ENCODE peak calls at places on chromosomes 11 and 22, in seven cellular contexts. F is GM23338; O is uterus; Y is neural progenitor cell; T is cardiac muscle cell; A is hepatocyte; E is CD4-positive, CD25-positive, alpha-beta regulatory T cell. B is an unnamed sample.

GRCh38 chr11:122879785-122880184 is 2.8 kb upstream of the JHY start:
- DNase-seq in F (peak; percentile 77), O (no peak), Y (peak; percentile 47), T (no peak), A (no peak), E (no peak), B (no peak)

GRCh38 chr11:37320921-37321320 is 722.9 kb upstream of the RAG2 start:
- DNase-seq in F (no peak), O (no peak), Y (no peak), T (no peak), A (no peak), E (no peak), B (peak; percentile 18)

GRCh38 chr11:60872124-60872951 is 5.0 kb downstream of the ZP1 start:
- DNase-seq in F (no peak), O (no peak), Y (no peak), T (peak; percentile 91), A (no peak), E (no peak), B (peak; percentile 93)

GRCh38 chr11:85828640-85828978 is 17.7 kb upstream of the SYTL2 start:
- DNase-seq in F (no peak), O (no peak), Y (no peak), T (no peak), A (no peak), E (no peak), B (no peak)

GRCh38 chr11:70841264-70841663 is 411.1 kb downstream of the SHANK2 start:
- DNase-seq in F (no peak), O (no peak), Y (no peak), T (no peak), A (no peak), E (no peak), B (no peak)

GRCh38 chr11:10937416-10937815 is 79.6 kb upstream of the ZBED5 start:
- DNase-seq in F (no peak), O (no peak), Y (no peak), T (no peak), A (no peak), E (no peak), B (no peak)

GRCh38 chr11:64120951-64121569 is 44.9 kb downstream of the MACROD1 start:
- DNase-seq in F (no peak), O (no peak), Y (no peak), T (peak; percentile 9), A (no peak), E (no peak), B (no peak)

GRCh38 chr22:43796567-43796966 is 15.5 kb downstream of the EFCAB6 start:
- DNase-seq in F (peak; percentile 69), O (no peak), Y (peak; percentile 63), T (peak; percentile 78), A (peak; percentile 75), E (no peak), B (peak; percentile 58)

GRCh38 chr22:36544107-36544620 is 15.2 kb upstream of the EIF3D start:
- DNase-seq in F (no peak), O (no peak), Y (no peak), T (peak; percentile 51), A (no peak), E (no peak), B (peak; percentile 30)

GRCh38 chr11:28838741-28839140 is 730.6 kb downstream of the METTL15 start:
- DNase-seq in F (no peak), O (no peak), Y (no peak), T (peak; percentile 61), A (no peak), E (no peak), B (peak; percentile 56)

GRCh38 chr11:20089357-20089756 is 70.9 kb downstream of the DBX1 start:
- DNase-seq in F (no peak), O (no peak), Y (no peak), T (no peak), A (no peak), E (no peak), B (no peak)

GRCh38 chr11:75313457-75314272 is 37.8 kb downstream of the ARRB1 start:
- DNase-seq in F (no peak), O (peak; percentile 67), Y (peak; percentile 54), T (peak; percentile 80), A (peak; percentile 77), E (no peak), B (peak; percentile 86)

GRCh38 chr11:84522331-84522730 is 1104.8 kb downstream of the DLG2 start:
- DNase-seq in F (no peak), O (no peak), Y (no peak), T (peak; percentile 9), A (no peak), E (no peak), B (peak; percentile 14)

GRCh38 chr11:73185680-73186293 is 32.3 kb upstream of the P2RY2 start:
- DNase-seq in F (no peak), O (no peak), Y (no peak), T (peak; percentile 38), A (no peak), E (no peak), B (peak; percentile 62)

GRCh38 chr11:124886978-124887666 is 10.5 kb downstream of the ROBO4 start:
- DNase-seq in F (no peak), O (no peak), Y (no peak), T (no peak), A (no peak), E (no peak), B (no peak)

GRCh38 chr11:80593981-80594380 is 1153.2 kb upstream of the TENM4 start:
- DNase-seq in F (no peak), O (no peak), Y (no peak), T (peak; percentile 79), A (peak; percentile 57), E (no peak), B (peak; percentile 77)

GRCh38 chr22:30286813-30287625 is 2.3 kb downstream of the CASTOR1 start:
- DNase-seq in F (peak; percentile 85), O (peak; percentile 68), Y (peak; percentile 74), T (peak; percentile 64), A (peak; percentile 74), E (peak; percentile 83), B (peak; percentile 57)

GRCh38 chr22:50705219-50705691 is 32.6 kb downstream of the SHANK3 start:
- DNase-seq in F (peak; percentile 97), O (no peak), Y (peak; percentile 98), T (peak; percentile 89), A (peak; percentile 93), E (no peak), B (peak; percentile 17)

GRCh38 chr11:58905716-58906547 is 33.4 kb upstream of the GLYATL1 start:
- DNase-seq in F (peak; percentile 96), O (peak; percentile 21), Y (peak; percentile 92), T (peak; percentile 89), A (peak; percentile 84), E (no peak), B (peak; percentile 91)

GRCh38 chr11:86577663-86578636 is 94.5 kb downstream of the ME3 start:
- DNase-seq in F (no peak), O (peak; percentile 69), Y (no peak), T (peak; percentile 90), A (peak; percentile 72), E (no peak), B (peak; percentile 93)

GRCh38 chr11:3182462-3182852 is 17.3 kb upstream of the OSBPL5 start:
- DNase-seq in F (no peak), O (no peak), Y (no peak), T (no peak), A (no peak), E (no peak), B (no peak)

GRCh38 chr22:35561796-35562526 is 21.3 kb downstream of the RASD2 start:
- DNase-seq in F (peak; percentile 72), O (no peak), Y (no peak), T (peak; percentile 74), A (peak; percentile 60), E (no peak), B (peak; percentile 69)

GRCh38 chr11:8234425-8234821 is 29.3 kb downstream of the LMO1 start:
- DNase-seq in F (peak; percentile 53), O (no peak), Y (no peak), T (no peak), A (no peak), E (no peak), B (no peak)

GRCh38 chr11:12678991-12679390 is 4.8 kb downstream of the TEAD1 start:
- DNase-seq in F (no peak), O (no peak), Y (no peak), T (no peak), A (no peak), E (no peak), B (no peak)

GRCh38 chr11:12678092-12678491 is 3.9 kb downstream of the TEAD1 start:
- DNase-seq in F (no peak), O (no peak), Y (no peak), T (no peak), A (no peak), E (no peak), B (no peak)

GRCh38 chr11:12675951-12676711 is 1.9 kb downstream of the TEAD1 start:
- DNase-seq in F (no peak), O (no peak), Y (peak; percentile 54), T (peak; percentile 64), A (peak; percentile 38), E (no peak), B (peak; percentile 52)

GRCh38 chr11:12674936-12675696 is 895 bp downstream of the TEAD1 start:
- DNase-seq in F (peak; percentile 47), O (peak; percentile 46), Y (peak; percentile 63), T (peak; percentile 52), A (peak; percentile 64), E (peak; percentile 2), B (peak; percentile 46)

GRCh38 chr11:12677131-12677530 is 2.9 kb downstream of the TEAD1 start:
- DNase-seq in F (no peak), O (no peak), Y (peak; percentile 56), T (peak; percentile 48), A (no peak), E (no peak), B (peak; percentile 52)
- H3K4me3 ChIP-seq in F (peak overlapping the region; percentile 88), O (peak overlapping the region; percentile 96), Y (peak overlapping the region; percentile 83), T (peak overlapping the region; percentile 93), A (peak overlapping the region; percentile 77), E (no peak overlapping the region), B (peak overlapping the region; percentile 55)

GRCh38 chr11:128690746-128691091 is 3.2 kb upstream of the FLI1 start:
- DNase-seq in F (peak; percentile 11), O (no peak), Y (peak; percentile 30), T (no peak), A (no peak), E (no peak), B (no peak)
- H3K4me3 ChIP-seq in F (peak overlapping the region; percentile 81), O (no peak overlapping the region), Y (no peak overlapping the region), T (no peak overlapping the region), A (no peak overlapping the region), E (no peak overlapping the region), B (no peak overlapping the region)

GRCh38 chr11:2138436-2139117 is 612 bp downstream of the IGF2 start:
- DNase-seq in F (peak; percentile 56), O (no peak), Y (peak; percentile 79), T (no peak), A (peak; percentile 55), E (no peak), B (no peak)
- H3K4me3 ChIP-seq in F (peak overlapping the region; percentile 59), O (peak overlapping the region; percentile 35), Y (peak overlapping the region; percentile 53), T (peak overlapping the region; percentile 41), A (peak overlapping the region; percentile 85), E (no peak overlapping the region), B (peak overlapping the region; percentile 43)

DNA sequence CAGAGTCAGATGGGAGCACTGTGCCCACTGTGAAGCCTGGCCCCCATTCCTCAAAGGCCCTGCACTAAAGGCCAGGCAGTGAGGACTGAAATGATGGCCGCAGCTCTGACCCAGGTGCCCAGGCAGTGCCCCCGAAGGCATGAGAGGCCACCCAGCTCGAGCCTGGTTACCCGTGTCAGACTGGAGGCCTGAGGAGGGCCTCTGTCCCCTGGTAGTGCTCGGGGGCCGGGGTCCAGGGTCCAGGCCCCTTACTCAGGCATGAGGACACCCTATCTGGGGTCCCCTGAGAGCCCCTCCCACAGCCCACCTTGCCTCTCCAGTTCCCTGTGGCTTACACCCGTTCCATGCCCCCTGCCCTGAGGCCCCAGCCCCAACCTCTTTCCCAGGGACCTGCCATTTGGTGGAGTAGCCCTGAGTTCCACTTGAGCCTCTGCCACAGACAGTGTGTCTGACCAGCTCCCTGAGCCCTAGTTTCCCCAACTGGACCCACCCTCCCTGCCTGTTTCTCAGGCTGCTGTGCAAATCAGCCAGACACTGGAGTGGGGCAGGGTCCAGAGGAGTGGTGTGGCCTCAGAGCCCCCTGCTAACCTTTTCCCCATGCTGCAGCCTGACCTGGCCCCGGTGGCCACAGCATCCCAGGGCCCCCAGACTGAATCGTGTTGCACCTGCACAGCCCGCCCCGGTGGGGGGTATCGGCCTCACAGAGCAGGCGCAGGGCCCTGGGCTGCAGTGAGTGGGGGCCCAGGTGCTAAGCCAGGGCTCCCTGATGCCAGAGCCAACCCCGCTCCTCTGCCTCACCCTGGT is 10.8 kb upstream of the ANKRD13D start:
- DNase-seq in F (no peak), O (no peak), Y (no peak), T (no peak), A (no peak), E (no peak), B (no peak)
- H3K4me3 ChIP-seq in F (no peak overlapping the region), O (no peak overlapping the region), Y (no peak overlapping the region), T (no peak overlapping the region), A (no peak overlapping the region), E (peak overlapping the region; percentile 59), B (no peak overlapping the region)

B was measured in cardiac fibroblast.